ENCODE peak calls at places on chromosomes 5 and 9, in eight cellular contexts. G, E, A, Z, F, C, H and V are unnamed samples.

GRCh38 chr9:89794918-89795317 is 190.1 kb downstream of the GADD45G start:
- DNase-seq in G (no peak), E (no peak), A (no peak), Z (no peak), F (no peak), C (no peak), H (no peak), V (no peak)

GRCh38 chr9:76730795-76731194 is 33.4 kb upstream of the PCA3 start:
- DNase-seq in G (no peak), E (no peak), A (no peak), Z (no peak), F (no peak), C (no peak), H (no peak), V (no peak)

GRCh38 chr5:119453045-119453383 is 717 bp downstream of the HSD17B4 start:
- DNase-seq in G (peak; percentile 3), E (peak; percentile 21), A (no peak), Z (no peak), F (peak; percentile 20), C (no peak), H (peak; percentile 11), V (no peak)

GRCh38 chr5:168624850-168625357 is 45.7 kb upstream of the PANK3 start:
- DNase-seq in G (no peak), E (no peak), A (no peak), Z (no peak), F (peak; percentile 85), C (no peak), H (no peak), V (peak; percentile 93)

GRCh38 chr9:121325387-121325786 is 44.7 kb downstream of the STOM start:
- DNase-seq in G (no peak), E (no peak), A (no peak), Z (no peak), F (no peak), C (no peak), H (no peak), V (no peak)

GRCh38 chr5:57446966-57447365 is 35.6 kb downstream of the ACTBL2 start:
- DNase-seq in G (no peak), E (no peak), A (no peak), Z (no peak), F (no peak), C (no peak), H (no peak), V (no peak)

GRCh38 chr5:149697001-149697400 is 33.1 kb upstream of the PPARGC1B start:
- DNase-seq in G (no peak), E (no peak), A (no peak), Z (no peak), F (peak; percentile 57), C (no peak), H (no peak), V (no peak)

GRCh38 chr5:9288234-9288633 is 257.6 kb downstream of the SEMA5A start:
- DNase-seq in G (peak; percentile 79), E (no peak), A (peak; percentile 26), Z (no peak), F (no peak), C (no peak), H (no peak), V (no peak)

GRCh38 chr5:40479939-40480338 is 199.8 kb upstream of the PTGER4 start:
- DNase-seq in G (no peak), E (no peak), A (no peak), Z (no peak), F (no peak), C (no peak), H (no peak), V (no peak)

GRCh38 chr9:114696814-114697544 is 15.0 kb upstream of the TEX48 start:
- DNase-seq in G (no peak), E (no peak), A (no peak), Z (peak; percentile 37), F (no peak), C (no peak), H (no peak), V (no peak)

GRCh38 chr9:114850871-114851270 is 45.0 kb upstream of the TNFSF15 start:
- DNase-seq in G (no peak), E (no peak), A (no peak), Z (no peak), F (no peak), C (no peak), H (peak; percentile 51), V (no peak)